ENCODE peak calls at places on chromosome 10, in ten cellular contexts. One of them, this sample, is unnamed.

GRCh38 chr10:37780536-37780935 is 76.9 kb downstream of the ZNF248 start:
- DNase-seq in heart left ventricle: no peak
- DNase-seq in hepatocyte: no peak
- DNase-seq in HCT116: no peak
- DNase-seq in SK-N-SH: no peak
- DNase-seq in esophagus squamous epithelium: no peak
- DNase-seq in OCI-LY7: no peak
- DNase-seq in cardiac muscle cell: no peak
- DNase-seq in breast epithelium: no peak
- DNase-seq in CD4-positive, alpha-beta memory T cell: no peak
- DNase-seq in this sample: no peak

GRCh38 chr10:122495406-122496340 is 34.3 kb downstream of the HTRA1 start:
- DNase-seq in SK-N-SH: no peak
- DNase-seq in breast epithelium: no peak
- DNase-seq in heart left ventricle: peak
- DNase-seq in hepatocyte: no peak
- DNase-seq in cardiac muscle cell: peak
- DNase-seq in CD4-positive, alpha-beta memory T cell: peak
- DNase-seq in OCI-LY7: no peak
- DNase-seq in HCT116: peak
- DNase-seq in esophagus squamous epithelium: no peak
- DNase-seq in this sample: no peak

GRCh38 chr10:92590623-92591549 is 2.0 kb upstream of the KIF11 start:
- DNase-seq in heart left ventricle: peak
- DNase-seq in OCI-LY7: peak
- DNase-seq in hepatocyte: peak
- DNase-seq in SK-N-SH: peak
- DNase-seq in HCT116: peak
- DNase-seq in CD4-positive, alpha-beta memory T cell: no peak
- DNase-seq in esophagus squamous epithelium: no peak
- DNase-seq in breast epithelium: no peak
- DNase-seq in cardiac muscle cell: peak
- DNase-seq in this sample: peak

GRCh38 chr10:103637855-103638561 is 144.5 kb downstream of the NEURL1 start:
- DNase-seq in SK-N-SH: no peak
- DNase-seq in CD4-positive, alpha-beta memory T cell: no peak
- DNase-seq in hepatocyte: no peak
- DNase-seq in OCI-LY7: no peak
- DNase-seq in cardiac muscle cell: peak
- DNase-seq in breast epithelium: peak
- DNase-seq in HCT116: no peak
- DNase-seq in esophagus squamous epithelium: no peak
- DNase-seq in heart left ventricle: peak
- DNase-seq in this sample: peak

GRCh38 chr10:92150798-92151197 is 140.1 kb downstream of the CPEB3 start:
- DNase-seq in esophagus squamous epithelium: no peak
- DNase-seq in HCT116: no peak
- DNase-seq in cardiac muscle cell: no peak
- DNase-seq in CD4-positive, alpha-beta memory T cell: no peak
- DNase-seq in heart left ventricle: no peak
- DNase-seq in OCI-LY7: no peak
- DNase-seq in SK-N-SH: peak
- DNase-seq in breast epithelium: no peak
- DNase-seq in hepatocyte: no peak
- DNase-seq in this sample: no peak

GRCh38 chr10:129387258-129387525 is 79.8 kb upstream of the MGMT start:
- DNase-seq in breast epithelium: no peak
- DNase-seq in CD4-positive, alpha-beta memory T cell: no peak
- DNase-seq in esophagus squamous epithelium: no peak
- DNase-seq in hepatocyte: no peak
- DNase-seq in cardiac muscle cell: no peak
- DNase-seq in HCT116: no peak
- DNase-seq in OCI-LY7: no peak
- DNase-seq in heart left ventricle: no peak
- DNase-seq in SK-N-SH: no peak
- DNase-seq in this sample: no peak

GRCh38 chr10:131002031-131002861 is 309.3 kb downstream of the TCERG1L start:
- DNase-seq in breast epithelium: no peak
- DNase-seq in CD4-positive, alpha-beta memory T cell: no peak
- DNase-seq in heart left ventricle: no peak
- DNase-seq in hepatocyte: no peak
- DNase-seq in esophagus squamous epithelium: no peak
- DNase-seq in SK-N-SH: no peak
- DNase-seq in OCI-LY7: no peak
- DNase-seq in HCT116: no peak
- DNase-seq in cardiac muscle cell: no peak
- DNase-seq in this sample: no peak

GRCh38 chr10:117216611-117217195 is 19.4 kb downstream of the KCNK18 start:
- DNase-seq in SK-N-SH: peak
- DNase-seq in hepatocyte: peak
- DNase-seq in cardiac muscle cell: peak
- DNase-seq in breast epithelium: peak
- DNase-seq in OCI-LY7: peak
- DNase-seq in HCT116: peak
- DNase-seq in CD4-positive, alpha-beta memory T cell: peak
- DNase-seq in heart left ventricle: peak
- DNase-seq in esophagus squamous epithelium: no peak
- DNase-seq in this sample: peak

GRCh38 chr10:102410427-102411073 is 8.0 kb downstream of the PSD start:
- DNase-seq in cardiac muscle cell: peak
- DNase-seq in heart left ventricle: no peak
- DNase-seq in OCI-LY7: no peak
- DNase-seq in hepatocyte: peak
- DNase-seq in CD4-positive, alpha-beta memory T cell: peak
- DNase-seq in SK-N-SH: peak
- DNase-seq in esophagus squamous epithelium: no peak
- DNase-seq in HCT116: no peak
- DNase-seq in breast epithelium: no peak
- DNase-seq in this sample: peak

GRCh38 chr10:34743804-34744203 is 71.3 kb downstream of the PARD3 start:
- DNase-seq in breast epithelium: no peak
- DNase-seq in heart left ventricle: peak
- DNase-seq in SK-N-SH: peak
- DNase-seq in OCI-LY7: no peak
- DNase-seq in CD4-positive, alpha-beta memory T cell: no peak
- DNase-seq in HCT116: no peak
- DNase-seq in cardiac muscle cell: no peak
- DNase-seq in hepatocyte: no peak
- DNase-seq in esophagus squamous epithelium: no peak
- DNase-seq in this sample: no peak

GRCh38 chr10:412109-412508 is 276.9 kb downstream of the ZMYND11 start:
- DNase-seq in esophagus squamous epithelium: no peak
- DNase-seq in SK-N-SH: no peak
- DNase-seq in HCT116: no peak
- DNase-seq in cardiac muscle cell: no peak
- DNase-seq in CD4-positive, alpha-beta memory T cell: no peak
- DNase-seq in heart left ventricle: no peak
- DNase-seq in OCI-LY7: no peak
- DNase-seq in breast epithelium: no peak
- DNase-seq in hepatocyte: no peak
- DNase-seq in this sample: no peak

GRCh38 chr10:25682203-25682950 is 251.7 kb upstream of the MYO3A start:
- DNase-seq in heart left ventricle: peak
- DNase-seq in esophagus squamous epithelium: no peak
- DNase-seq in CD4-positive, alpha-beta memory T cell: no peak
- DNase-seq in breast epithelium: no peak
- DNase-seq in cardiac muscle cell: peak
- DNase-seq in SK-N-SH: peak
- DNase-seq in OCI-LY7: no peak
- DNase-seq in HCT116: no peak
- DNase-seq in hepatocyte: peak
- DNase-seq in this sample: peak

GRCh38 chr10:104274762-104275721 is 6.1 kb downstream of the GSTO2 start:
- DNase-seq in cardiac muscle cell: peak
- DNase-seq in HCT116: peak
- DNase-seq in CD4-positive, alpha-beta memory T cell: peak
- DNase-seq in OCI-LY7: peak
- DNase-seq in hepatocyte: peak
- DNase-seq in breast epithelium: no peak
- DNase-seq in esophagus squamous epithelium: no peak
- DNase-seq in SK-N-SH: peak
- DNase-seq in heart left ventricle: no peak
- DNase-seq in this sample: peak

GRCh38 chr10:132743925-132744490 is 41.9 kb downstream of the NKX6-2 start:
- DNase-seq in OCI-LY7: no peak
- DNase-seq in cardiac muscle cell: peak
- DNase-seq in breast epithelium: no peak
- DNase-seq in esophagus squamous epithelium: no peak
- DNase-seq in hepatocyte: no peak
- DNase-seq in CD4-positive, alpha-beta memory T cell: no peak
- DNase-seq in SK-N-SH: no peak
- DNase-seq in HCT116: no peak
- DNase-seq in heart left ventricle: no peak
- DNase-seq in this sample: no peak

GRCh38 chr10:51773681-51774080 is 74.3 kb upstream of the CSTF2T start:
- DNase-seq in HCT116: no peak
- DNase-seq in CD4-positive, alpha-beta memory T cell: no peak
- DNase-seq in cardiac muscle cell: no peak
- DNase-seq in SK-N-SH: no peak
- DNase-seq in esophagus squamous epithelium: no peak
- DNase-seq in heart left ventricle: no peak
- DNase-seq in hepatocyte: no peak
- DNase-seq in OCI-LY7: no peak
- DNase-seq in breast epithelium: no peak
- DNase-seq in this sample: no peak
- H3K27ac ChIP-seq in HCT116: no peak
- H3K27ac ChIP-seq in CD4-positive, alpha-beta memory T cell: no peak
- H3K27ac ChIP-seq in cardiac muscle cell: no peak
- H3K27ac ChIP-seq in SK-N-SH: no peak
- H3K27ac ChIP-seq in esophagus squamous epithelium: no peak
- H3K27ac ChIP-seq in heart left ventricle: no peak
- H3K27ac ChIP-seq in hepatocyte: no peak
- H3K27ac ChIP-seq in OCI-LY7: no peak
- H3K27ac ChIP-seq in breast epithelium: no peak
- H3K27ac ChIP-seq in this sample: no peak

GRCh38 chr10:97399843-97400545 is 1.1 kb downstream of the RRP12 start:
- DNase-seq in cardiac muscle cell: peak
- DNase-seq in HCT116: peak
- DNase-seq in hepatocyte: peak
- DNase-seq in SK-N-SH: peak
- DNase-seq in heart left ventricle: no peak
- DNase-seq in OCI-LY7: peak
- DNase-seq in CD4-positive, alpha-beta memory T cell: peak
- DNase-seq in esophagus squamous epithelium: no peak
- DNase-seq in breast epithelium: no peak
- DNase-seq in this sample: no peak

GRCh38 chr10:97401455-97401919 is 347 bp upstream of the RRP12 start:
- DNase-seq in esophagus squamous epithelium: no peak
- DNase-seq in hepatocyte: no peak
- DNase-seq in OCI-LY7: no peak
- DNase-seq in cardiac muscle cell: no peak
- DNase-seq in breast epithelium: no peak
- DNase-seq in CD4-positive, alpha-beta memory T cell: no peak
- DNase-seq in heart left ventricle: no peak
- DNase-seq in HCT116: no peak
- DNase-seq in SK-N-SH: no peak
- DNase-seq in this sample: no peak

GRCh38 chr10:97396056-97396455 is 5.1 kb downstream of the RRP12 start:
- DNase-seq in esophagus squamous epithelium: no peak
- DNase-seq in HCT116: no peak
- DNase-seq in cardiac muscle cell: no peak
- DNase-seq in CD4-positive, alpha-beta memory T cell: no peak
- DNase-seq in OCI-LY7: no peak
- DNase-seq in heart left ventricle: no peak
- DNase-seq in breast epithelium: no peak
- DNase-seq in SK-N-SH: no peak
- DNase-seq in hepatocyte: no peak
- DNase-seq in this sample: no peak

GRCh38 chr10:97404044-97404443 is 2.9 kb upstream of the RRP12 start:
- DNase-seq in SK-N-SH: no peak
- DNase-seq in OCI-LY7: no peak
- DNase-seq in hepatocyte: no peak
- DNase-seq in heart left ventricle: no peak
- DNase-seq in HCT116: no peak
- DNase-seq in CD4-positive, alpha-beta memory T cell: no peak
- DNase-seq in esophagus squamous epithelium: no peak
- DNase-seq in breast epithelium: no peak
- DNase-seq in cardiac muscle cell: no peak
- DNase-seq in this sample: no peak

GRCh38 chr10:97400665-97401454 is at the start of gene RRP12:
- DNase-seq in esophagus squamous epithelium: peak
- DNase-seq in breast epithelium: peak
- DNase-seq in hepatocyte: peak
- DNase-seq in OCI-LY7: peak
- DNase-seq in CD4-positive, alpha-beta memory T cell: peak
- DNase-seq in HCT116: peak
- DNase-seq in cardiac muscle cell: peak
- DNase-seq in heart left ventricle: peak
- DNase-seq in SK-N-SH: peak
- DNase-seq in this sample: peak
- H3K27ac ChIP-seq in esophagus squamous epithelium: peak
- H3K27ac ChIP-seq in breast epithelium: peak
- H3K27ac ChIP-seq in hepatocyte: peak
- H3K27ac ChIP-seq in OCI-LY7: peak
- H3K27ac ChIP-seq in CD4-positive, alpha-beta memory T cell: peak
- H3K27ac ChIP-seq in HCT116: peak
- H3K27ac ChIP-seq in cardiac muscle cell: peak
- H3K27ac ChIP-seq in heart left ventricle: peak
- H3K27ac ChIP-seq in SK-N-SH: peak
- H3K27ac ChIP-seq in this sample: no peak

GRCh38 chr10:63719174-63719856 is 198.1 kb downstream of the REEP3 start:
- DNase-seq in CD4-positive, alpha-beta memory T cell: no peak
- DNase-seq in HCT116: no peak
- DNase-seq in SK-N-SH: no peak
- DNase-seq in cardiac muscle cell: no peak
- DNase-seq in esophagus squamous epithelium: no peak
- DNase-seq in breast epithelium: no peak
- DNase-seq in OCI-LY7: no peak
- DNase-seq in hepatocyte: no peak
- DNase-seq in heart left ventricle: no peak
- DNase-seq in this sample: no peak
- H3K27ac ChIP-seq in CD4-positive, alpha-beta memory T cell: no peak
- H3K27ac ChIP-seq in HCT116: no peak
- H3K27ac ChIP-seq in SK-N-SH: no peak
- H3K27ac ChIP-seq in cardiac muscle cell: no peak
- H3K27ac ChIP-seq in esophagus squamous epithelium: no peak
- H3K27ac ChIP-seq in breast epithelium: no peak
- H3K27ac ChIP-seq in OCI-LY7: no peak
- H3K27ac ChIP-seq in hepatocyte: peak
- H3K27ac ChIP-seq in heart left ventricle: no peak
- H3K27ac ChIP-seq in this sample: no peak

DNA sequence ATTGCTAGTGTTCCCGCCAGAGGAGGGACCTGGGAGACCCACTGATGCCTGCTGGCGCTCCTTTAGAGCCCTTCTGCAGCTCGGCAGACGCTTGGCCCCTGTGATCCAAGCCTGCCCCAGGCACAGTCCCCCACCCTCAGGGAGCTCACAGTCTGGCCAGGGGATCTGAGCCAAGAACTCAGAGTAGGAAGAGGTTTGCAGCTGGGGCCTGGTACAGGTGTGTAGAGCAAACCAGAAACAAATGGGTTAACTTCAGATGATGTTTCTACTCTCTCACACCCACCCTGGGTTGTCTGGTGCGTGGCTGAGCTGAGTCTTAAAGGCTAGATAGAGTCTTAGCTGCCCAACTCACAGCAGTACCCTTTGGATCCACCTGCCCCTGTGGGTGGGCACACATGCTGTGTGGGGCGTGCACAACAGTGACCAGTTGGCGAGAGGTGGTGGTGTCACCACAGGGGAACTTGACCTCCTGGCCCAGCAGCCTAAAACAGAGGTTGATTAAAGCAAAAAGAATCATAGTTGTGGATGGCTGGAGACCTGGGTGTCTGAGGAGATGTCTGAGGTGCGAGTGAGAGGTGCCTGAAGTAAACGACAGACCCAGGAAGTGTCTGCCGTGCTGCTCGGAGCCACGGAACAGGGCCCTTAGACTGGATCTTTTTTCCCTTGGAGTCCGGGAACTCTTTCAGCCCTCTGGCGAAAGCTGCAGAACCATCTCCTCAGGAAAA is 31.2 kb upstream of the SRGN start:
- DNase-seq in cardiac muscle cell: no peak
- DNase-seq in CD4-positive, alpha-beta memory T cell: no peak
- DNase-seq in breast epithelium: no peak
- DNase-seq in esophagus squamous epithelium: no peak
- DNase-seq in heart left ventricle: no peak
- DNase-seq in SK-N-SH: no peak
- DNase-seq in HCT116: no peak
- DNase-seq in OCI-LY7: no peak
- DNase-seq in hepatocyte: no peak
- DNase-seq in this sample: no peak
- H3K27ac ChIP-seq in cardiac muscle cell: no peak
- H3K27ac ChIP-seq in CD4-positive, alpha-beta memory T cell: no peak
- H3K27ac ChIP-seq in breast epithelium: peak
- H3K27ac ChIP-seq in esophagus squamous epithelium: peak
- H3K27ac ChIP-seq in heart left ventricle: peak
- H3K27ac ChIP-seq in SK-N-SH: no peak
- H3K27ac ChIP-seq in HCT116: no peak
- H3K27ac ChIP-seq in OCI-LY7: no peak
- H3K27ac ChIP-seq in hepatocyte: no peak
- H3K27ac ChIP-seq in this sample: peak

This sample was measured in substantia nigra.